ENCODE peak calls at places on chromosomes 7 and 10, in four cellular contexts. U, T, F and I are unnamed samples.

GRCh38 chr10:93542358-93542791 is 24.1 kb upstream of the FFAR4 start:
- DNase-seq in F (no peak), T (no peak), U (no peak), I (no peak)

GRCh38 chr10:119933179-119933578 is 40.6 kb downstream of the SEC23IP start:
- DNase-seq in T (peak), U (no peak), F (peak), I (no peak)

GRCh38 chr10:7561216-7561893 is 105.4 kb downstream of the ITIH5 start:
- DNase-seq in U (peak), F (peak), T (no peak), I (no peak)

GRCh38 chr7:101333912-101334311 is 12.3 kb upstream of the IFT22 start:
- DNase-seq in T (no peak), U (no peak), F (no peak), I (no peak)

GRCh38 chr10:130257897-130258296 is 121.7 kb downstream of the GLRX3 start:
- DNase-seq in U (no peak), F (no peak), T (no peak), I (no peak)

GRCh38 chr7:68770649-68771048 is 827.6 kb upstream of the AUTS2 start:
- DNase-seq in T (peak), U (no peak), F (no peak), I (peak)

GRCh38 chr7:111137296-111138195 is 46.6 kb downstream of the LRRN3 start:
- DNase-seq in F (no peak), T (no peak), U (no peak), I (no peak)

GRCh38 chr7:157010588-157011332 is at the start of gene MNX1:
- DNase-seq in F (peak), T (peak), U (peak), I (peak)

GRCh38 chr7:38374507-38374906 is 101.1 kb upstream of the TARP start:
- DNase-seq in U (peak), F (peak), T (peak), I (peak)

GRCh38 chr7:39602351-39602750 is 21.0 kb upstream of the RALA start:
- DNase-seq in U (no peak), F (no peak), T (no peak), I (no peak)

GRCh38 chr10:18683427-18683826 is 24.2 kb downstream of the ARL5B start:
- DNase-seq in T (no peak), F (no peak), U (no peak), I (no peak)

GRCh38 chr10:10017716-10018115 is 1000.0 kb upstream of the CELF2 start:
- DNase-seq in T (no peak), F (no peak), U (no peak), I (no peak)
- TF ChIP-seq ELF4 in T (no peak), F (no peak), U (no peak), I (no peak)

GRCh38 chr7:5693529-5693928 is 87.9 kb downstream of the RNF216 start:
- DNase-seq in F (peak), U (no peak), T (no peak), I (no peak)
- TF ChIP-seq ELF4 in F (no peak), U (no peak), T (no peak), I (no peak)

GRCh38 chr10:6333086-6333485 is 130.4 kb downstream of the PFKFB3 start:
- DNase-seq in U (no peak), F (no peak), T (no peak), I (no peak)

GRCh38 chr10:6328708-6329423 is 126.1 kb downstream of the PFKFB3 start:
- DNase-seq in F (no peak), T (no peak), U (no peak), I (no peak)

GRCh38 chr10:6322805-6323204 is 120.1 kb downstream of the PFKFB3 start:
- DNase-seq in T (no peak), U (no peak), F (no peak), I (no peak)

GRCh38 chr10:6333973-6334372 is 131.2 kb downstream of the PFKFB3 start:
- DNase-seq in F (no peak), T (no peak), U (no peak), I (no peak)

GRCh38 chr10:6327906-6328707 is 125.4 kb downstream of the PFKFB3 start:
- DNase-seq in T (no peak), F (no peak), U (no peak), I (no peak)
- TF ChIP-seq ELF4 in T (no peak), F (no peak), U (no peak), I (no peak)

GRCh38 chr7:116780521-116780920 is 81.9 kb upstream of the CAPZA2 start:
- DNase-seq in T (no peak), U (no peak), F (no peak), I (no peak)
- TF ChIP-seq ELF4 in T (no peak), U (no peak), F (no peak), I (no peak)

DNA sequence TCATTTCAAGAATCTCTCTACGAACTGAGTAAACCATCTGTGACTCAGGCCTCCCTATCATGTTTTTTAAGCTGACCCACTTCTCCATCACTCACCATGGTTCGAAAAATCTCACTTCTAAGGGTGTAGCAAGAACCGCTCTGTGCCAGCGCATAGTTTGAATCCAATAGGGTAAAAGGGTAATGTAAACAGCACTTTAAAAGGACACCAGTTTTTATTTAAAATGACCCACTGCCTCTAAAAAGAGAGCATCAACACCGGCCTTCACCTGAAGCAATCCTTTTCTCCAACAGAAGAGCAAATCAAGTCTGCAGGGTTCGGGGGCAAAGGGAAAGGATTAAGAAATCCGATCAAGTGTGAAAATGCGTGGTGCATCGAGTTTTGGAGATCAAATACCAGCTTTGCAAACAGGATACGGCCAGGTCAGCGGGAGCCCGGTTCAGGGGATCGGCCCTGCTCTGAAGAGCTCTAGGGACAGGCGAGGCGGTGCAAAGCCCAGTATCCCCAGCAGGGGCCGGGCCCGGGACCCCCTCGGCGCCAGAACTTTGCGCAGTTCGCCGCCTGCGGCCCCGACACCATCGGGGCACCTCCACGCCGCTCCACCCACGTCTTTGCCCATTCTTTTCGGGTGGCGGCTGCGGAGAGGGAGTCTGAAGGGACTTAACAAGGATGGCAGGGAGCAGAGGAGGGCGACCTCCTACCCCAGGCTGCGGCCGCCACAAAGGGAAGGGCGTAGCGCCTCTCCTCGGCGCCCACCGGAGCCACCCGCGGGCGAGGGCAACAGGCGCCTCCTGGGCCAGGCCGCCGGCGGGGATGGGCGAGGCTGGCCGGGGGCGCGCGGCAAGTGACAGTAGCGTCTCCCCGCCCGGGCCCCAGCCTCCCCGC is 840 bp downstream of the NMT2 start:
- DNase-seq in T (peak), U (peak), F (peak), I (peak)
- TF ChIP-seq ELF4 in T (no peak), U (no peak), F (no peak), I (no peak)

GRCh38 chr10:116269612-116270011 is 3.4 kb downstream of the GFRA1 start:
- DNase-seq in U (no peak), F (no peak), T (no peak), I (no peak)

GRCh38 chr10:116270691-116271592 is 2.1 kb downstream of the GFRA1 start:
- DNase-seq in U (peak), T (no peak), F (no peak), I (no peak)

GRCh38 chr10:116274141-116274861 is 1.3 kb upstream of the GFRA1 start:
- DNase-seq in F (no peak), U (peak), T (peak), I (no peak)

GRCh38 chr10:116271593-116272496 is 1.2 kb downstream of the GFRA1 start:
- DNase-seq in U (peak), T (peak), F (no peak), I (no peak)

DNA sequence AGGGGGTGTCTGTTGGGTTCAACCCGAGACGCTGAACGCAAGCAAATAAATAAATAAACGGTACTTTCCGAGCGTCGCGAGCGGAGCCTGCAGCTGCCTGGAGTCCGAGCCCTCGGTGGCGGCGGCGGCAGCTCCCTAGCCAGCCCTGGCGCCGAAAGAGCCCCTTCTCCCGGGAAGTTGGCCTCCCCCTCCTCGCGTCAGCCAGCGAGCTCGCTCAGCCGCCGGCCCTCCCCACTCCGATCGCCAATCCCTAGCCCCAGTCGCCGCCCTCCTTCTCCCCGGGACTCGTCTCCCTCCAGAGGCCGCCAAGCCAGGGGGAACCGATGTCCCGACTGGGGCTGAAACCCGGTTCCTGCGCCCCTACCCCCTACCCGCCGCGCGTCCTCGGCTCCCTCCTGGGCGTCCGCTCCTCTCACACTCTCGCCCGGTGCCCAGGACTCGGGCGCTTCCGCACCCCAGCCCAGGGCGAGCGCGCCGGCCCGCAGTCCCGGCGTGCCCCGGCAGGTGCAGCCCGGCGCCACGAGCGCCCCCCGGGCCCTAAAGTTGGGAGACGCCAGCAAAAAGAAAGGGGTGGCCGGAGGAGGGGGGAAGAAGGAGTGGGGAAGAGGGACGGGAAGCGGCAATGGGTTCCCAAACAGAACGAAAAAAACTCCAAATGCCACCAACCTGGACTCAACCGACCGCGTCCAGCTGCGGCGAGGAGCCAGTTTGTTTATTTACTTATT is at the start of gene GFRA1:
- DNase-seq in F (no peak), T (peak), U (peak), I (no peak)
- TF ChIP-seq ELF4 in F (no peak), T (no peak), U (no peak), I (no peak)

GRCh38 chr10:112823604-112824003 is 126.4 kb upstream of the TCF7L2 start:
- DNase-seq in F (no peak), U (no peak), T (no peak), I (no peak)

GRCh38 chr10:112827951-112828350 is 122.1 kb upstream of the TCF7L2 start:
- DNase-seq in F (no peak), T (no peak), U (no peak), I (no peak)

GRCh38 chr10:112823007-112823406 is 127.0 kb upstream of the TCF7L2 start:
- DNase-seq in T (no peak), F (no peak), U (no peak), I (no peak)

GRCh38 chr10:112826018-112826697 is 123.9 kb upstream of the TCF7L2 start:
- DNase-seq in U (no peak), T (no peak), F (no peak), I (no peak)

DNA sequence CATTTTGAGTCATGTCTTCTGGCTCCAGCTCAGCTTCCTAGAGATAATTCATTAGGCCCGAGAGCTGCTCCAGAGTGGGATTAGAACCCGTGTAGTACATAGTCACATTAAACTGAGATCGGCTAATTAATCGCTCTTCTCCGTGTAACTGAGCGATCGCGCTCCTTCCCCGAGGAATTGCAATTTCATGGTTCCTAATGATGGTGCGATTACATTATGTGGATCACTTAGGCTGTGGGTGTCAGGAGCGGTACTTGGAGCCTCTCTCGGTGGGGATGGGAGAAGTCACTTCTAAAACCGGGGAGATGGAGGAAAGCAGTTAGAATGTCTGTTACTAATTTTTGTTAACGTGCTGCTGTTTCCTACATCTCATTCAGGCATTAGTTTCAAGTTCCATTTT is 123.0 kb upstream of the TCF7L2 start:
- DNase-seq in T (no peak), U (no peak), F (no peak), I (no peak)
- TF ChIP-seq ELF4 in T (no peak), U (no peak), F (no peak), I (no peak)